ENCODE peak calls at places on chromosomes 1 and 21, in eight cellular contexts. H is HEK293T; M is activated T-cell treated with anti-CD3 and anti-CD28 coated beads, Interleukin-2, amount 50 U/mL, for 72 hours; D is GM23248; L is germinal center; V is uterus; N is SK-N-SH; U is stimulated activated CD8-positive, alpha-beta memory T cell treated with anti-CD3 and anti-CD28 coated beads, Interleukin-12 subunit alpha, Interleukin-12 subunit beta, amount 100 ng/mL, for 4 hours. J is an unnamed sample.

GRCh38 chr1:6116137-6116536 is 64.0 kb downstream of the CHD5 start:
- DNase-seq in D (peak), M (no peak), U (no peak), N (no peak), V (no peak), L (no peak), H (no peak), J (no peak)

GRCh38 chr1:203522237-203522636 is 28.3 kb downstream of the OPTC start:
- DNase-seq in U (no peak), M (no peak), N (peak), V (no peak), L (no peak), H (no peak), D (peak), J (no peak)

GRCh38 chr1:46041974-46042373 is 90.5 kb downstream of the PIK3R3 start:
- DNase-seq in V (no peak), D (no peak), N (no peak), H (no peak), L (no peak), M (no peak), U (no peak), J (no peak)

GRCh38 chr1:67135354-67135753 is 584 bp upstream of the C1orf141 start:
- DNase-seq in L (no peak), U (no peak), V (no peak), N (no peak), M (no peak), H (no peak), D (peak), J (no peak)

GRCh38 chr1:227318852-227319607 is 738 bp upstream of the CDC42BPA start:
- DNase-seq in V (peak), U (no peak), D (peak), L (no peak), H (peak), N (peak), M (no peak), J (peak)

GRCh38 chr1:74334147-74334546 is 99.0 kb downstream of the TNNI3K start:
- DNase-seq in U (no peak), H (no peak), L (no peak), M (no peak), D (no peak), V (no peak), N (no peak), J (no peak)

GRCh38 chr1:170483041-170483440 is 48.9 kb upstream of the GORAB start:
- DNase-seq in U (no peak), N (no peak), V (no peak), L (no peak), H (no peak), M (no peak), D (peak), J (no peak)

GRCh38 chr1:168235548-168235885 is 9.7 kb downstream of the SFT2D2 start:
- DNase-seq in L (no peak), M (no peak), V (no peak), H (no peak), N (no peak), D (no peak), U (no peak), J (no peak)

GRCh38 chr1:93061895-93062792 is 16.9 kb upstream of the MTF2 start:
- DNase-seq in D (peak), M (peak), L (peak), V (no peak), U (no peak), N (peak), H (peak), J (no peak)

GRCh38 chr1:212622467-212622866 is 13.9 kb downstream of the ATF3 start:
- DNase-seq in V (no peak), H (no peak), N (no peak), U (no peak), L (no peak), D (no peak), M (no peak), J (no peak)

GRCh38 chr1:31954607-31955283 is 16.6 kb upstream of the PTP4A2 start:
- DNase-seq in U (no peak), V (peak), N (no peak), L (no peak), H (no peak), D (peak), M (no peak), J (peak)

GRCh38 chr21:34582506-34583150 is 32.3 kb downstream of the RCAN1 start:
- DNase-seq in N (peak), U (no peak), L (peak), D (peak), V (no peak), M (no peak), H (peak), J (no peak)

GRCh38 chr21:39451332-39452206 is at the start of gene SH3BGR:
- DNase-seq in L (no peak), H (no peak), V (no peak), N (peak), U (no peak), M (no peak), D (peak), J (no peak)

GRCh38 chr1:3523980-3524379 is 69.5 kb downstream of the ARHGEF16 start:
- DNase-seq in V (no peak), N (no peak), M (no peak), D (no peak), H (no peak), L (no peak), U (no peak), J (no peak)

GRCh38 chr1:19074361-19074901 is 118.0 kb upstream of the IFFO2 start:
- DNase-seq in L (no peak), H (no peak), V (no peak), D (no peak), U (no peak), M (peak), N (no peak), J (no peak)

GRCh38 chr1:166485620-166486019 is 318.8 kb upstream of the FAM78B start:
- DNase-seq in M (no peak), H (no peak), D (peak), U (no peak), L (no peak), N (no peak), V (no peak), J (no peak)

GRCh38 chr1:60213253-60213652 is 139.7 kb upstream of the C1orf87 start:
- DNase-seq in U (no peak), M (no peak), N (no peak), H (no peak), V (no peak), D (no peak), L (no peak), J (no peak)

GRCh38 chr1:20837554-20838192 is 50.6 kb upstream of the HP1BP3 start:
- DNase-seq in L (no peak), V (no peak), H (no peak), N (no peak), U (no peak), D (no peak), M (no peak), J (no peak)

GRCh38 chr1:237320890-237321289 is 278.9 kb downstream of the RYR2 start:
- DNase-seq in L (no peak), U (no peak), V (no peak), D (no peak), M (no peak), H (no peak), N (no peak), J (no peak)

GRCh38 chr1:203045336-203045735 is 19.0 kb downstream of the PPFIA4 start:
- DNase-seq in H (no peak), L (no peak), M (no peak), V (no peak), N (no peak), U (no peak), D (no peak), J (no peak)

GRCh38 chr1:237386362-237387143 is 344.6 kb downstream of the RYR2 start:
- DNase-seq in M (no peak), V (no peak), N (peak), L (peak), U (no peak), H (peak), D (peak), J (no peak)

GRCh38 chr1:109131800-109132199 is 17.9 kb downstream of the ELAPOR1 start:
- DNase-seq in N (no peak), L (no peak), U (no peak), M (no peak), D (no peak), V (no peak), H (no peak), J (no peak)

GRCh38 chr1:115476616-115477015 is 138.6 kb upstream of the NGF start:
- DNase-seq in H (no peak), V (no peak), U (no peak), M (no peak), D (peak), L (no peak), N (no peak), J (no peak)

GRCh38 chr1:9180077-9180819 is 51.3 kb upstream of the GPR157 start:
- DNase-seq in D (peak), L (no peak), M (no peak), H (no peak), N (no peak), V (no peak), U (no peak), J (no peak)

GRCh38 chr1:204751883-204752687 is 66.5 kb upstream of the LRRN2 start:
- DNase-seq in D (no peak), N (no peak), L (no peak), M (no peak), V (no peak), U (no peak), H (no peak), J (no peak)

GRCh38 chr1:15899266-15899665 is 51.8 kb downstream of the SPEN start:
- DNase-seq in H (no peak), M (no peak), N (no peak), D (no peak), U (no peak), V (no peak), L (no peak), J (no peak)

GRCh38 chr1:159204791-159205141 is at the start of gene ACKR1:
- DNase-seq in D (no peak), V (peak), M (no peak), H (no peak), L (no peak), N (no peak), U (no peak), J (no peak)

GRCh38 chr1:151061704-151062103 is 1.5 kb downstream of the MLLT11 start:
- DNase-seq in V (no peak), U (no peak), H (no peak), M (no peak), N (no peak), D (no peak), L (no peak), J (no peak)

GRCh38 chr21:29904359-29905282 is 35.2 kb downstream of the GRIK1 start:
- DNase-seq in L (no peak), H (no peak), D (peak), U (no peak), V (no peak), N (no peak), M (no peak), J (no peak)

GRCh38 chr21:26124421-26124833 is 46.1 kb downstream of the APP start:
- DNase-seq in M (no peak), H (no peak), L (no peak), V (no peak), U (no peak), D (peak), N (no peak), J (no peak)

GRCh38 chr1:161913482-161914140 is 110.1 kb downstream of the OLFML2B start:
- DNase-seq in V (no peak), M (no peak), U (no peak), D (peak), L (no peak), H (no peak), N (no peak), J (no peak)

GRCh38 chr1:225480825-225481434 is 53.1 kb upstream of the LBR start:
- DNase-seq in N (peak), M (peak), L (peak), H (peak), D (peak), V (no peak), U (no peak), J (no peak)

GRCh38 chr1:146039844-146040194 is 18.3 kb upstream of the HJV start:
- DNase-seq in N (no peak), U (no peak), D (no peak), M (no peak), H (no peak), L (no peak), V (no peak), J (peak)

GRCh38 chr1:3491291-3492246 is 37.1 kb downstream of the ARHGEF16 start:
- DNase-seq in H (peak), D (peak), V (peak), L (peak), M (peak), N (peak), U (peak), J (peak)

GRCh38 chr21:42062543-42063022 is 8.5 kb upstream of the UMODL1 start:
- DNase-seq in H (no peak), N (no peak), U (peak), M (peak), L (peak), D (no peak), V (no peak), J (no peak)

GRCh38 chr1:156282143-156282478 is 514 bp downstream of the SMG5 start:
- DNase-seq in D (no peak), N (no peak), L (no peak), V (no peak), M (no peak), H (peak), U (no peak), J (no peak)

GRCh38 chr1:226937940-226938725 is 2.0 kb upstream of the COQ8A start:
- DNase-seq in D (no peak), U (no peak), L (no peak), H (no peak), M (no peak), V (no peak), N (no peak), J (no peak)

J was measured in ovary.